ENCODE peak calls at places on chromosomes 13 and 19, in nine cellular contexts. One of them, this sample, is unnamed.

GRCh38 chr13:85093808-85094207 is 705.4 kb downstream of the SLITRK6 start:
- DNase-seq in breast epithelium: no peak
- DNase-seq in fibroblast of lung: peak; percentile 6
- DNase-seq in tibial nerve: peak; percentile 19
- DNase-seq in left lung: no peak
- DNase-seq in esophagus muscularis mucosa: no peak
- DNase-seq in tibial artery: no peak
- DNase-seq in endodermal cell: peak; percentile 44
- DNase-seq in ovary: peak; percentile 32
- DNase-seq in this sample: no peak

GRCh38 chr13:43749503-43749902 is 37.3 kb downstream of the ENOX1 start:
- DNase-seq in breast epithelium: no peak
- DNase-seq in fibroblast of lung: no peak
- DNase-seq in tibial nerve: no peak
- DNase-seq in left lung: no peak
- DNase-seq in esophagus muscularis mucosa: no peak
- DNase-seq in tibial artery: no peak
- DNase-seq in endodermal cell: no peak
- DNase-seq in ovary: no peak
- DNase-seq in this sample: no peak

GRCh38 chr19:32186542-32187330 is 158.7 kb upstream of the ZNF507 start:
- DNase-seq in breast epithelium: no peak
- DNase-seq in fibroblast of lung: no peak
- DNase-seq in tibial nerve: no peak
- DNase-seq in left lung: no peak
- DNase-seq in esophagus muscularis mucosa: no peak
- DNase-seq in tibial artery: no peak
- DNase-seq in endodermal cell: no peak
- DNase-seq in ovary: no peak
- DNase-seq in this sample: no peak

GRCh38 chr13:97574926-97575325 is 141.0 kb downstream of the RAP2A start:
- DNase-seq in breast epithelium: no peak
- DNase-seq in fibroblast of lung: peak; percentile 65
- DNase-seq in tibial nerve: no peak
- DNase-seq in left lung: no peak
- DNase-seq in esophagus muscularis mucosa: no peak
- DNase-seq in tibial artery: no peak
- DNase-seq in endodermal cell: peak; percentile 86
- DNase-seq in ovary: no peak
- DNase-seq in this sample: no peak

GRCh38 chr13:66657165-66657895 is 572.8 kb downstream of the PCDH9 start:
- DNase-seq in breast epithelium: peak; percentile 90
- DNase-seq in fibroblast of lung: peak; percentile 88
- DNase-seq in tibial nerve: no peak
- DNase-seq in left lung: peak; percentile 4
- DNase-seq in esophagus muscularis mucosa: no peak
- DNase-seq in tibial artery: peak; percentile 25
- DNase-seq in endodermal cell: no peak
- DNase-seq in ovary: peak; percentile 50
- DNase-seq in this sample: peak; percentile 53

GRCh38 chr13:98103942-98104880 is 38.7 kb upstream of the FARP1 start:
- DNase-seq in breast epithelium: no peak
- DNase-seq in fibroblast of lung: peak; percentile 23
- DNase-seq in tibial nerve: no peak
- DNase-seq in left lung: no peak
- DNase-seq in esophagus muscularis mucosa: no peak
- DNase-seq in tibial artery: no peak
- DNase-seq in endodermal cell: no peak
- DNase-seq in ovary: no peak
- DNase-seq in this sample: no peak

GRCh38 chr13:73025212-73026012 is 33.4 kb upstream of the KLF5 start:
- DNase-seq in breast epithelium: no peak
- DNase-seq in fibroblast of lung: no peak
- DNase-seq in tibial nerve: no peak
- DNase-seq in left lung: no peak
- DNase-seq in esophagus muscularis mucosa: no peak
- DNase-seq in tibial artery: no peak
- DNase-seq in endodermal cell: no peak
- DNase-seq in ovary: no peak
- DNase-seq in this sample: no peak

GRCh38 chr13:27607125-27607524 is 13.2 kb downstream of the LNX2 start:
- DNase-seq in breast epithelium: no peak
- DNase-seq in fibroblast of lung: peak; percentile 90
- DNase-seq in tibial nerve: no peak
- DNase-seq in left lung: no peak
- DNase-seq in esophagus muscularis mucosa: no peak
- DNase-seq in tibial artery: no peak
- DNase-seq in endodermal cell: no peak
- DNase-seq in ovary: no peak
- DNase-seq in this sample: no peak

GRCh38 chr19:46783670-46784069 is 4.7 kb downstream of the SLC1A5 start:
- DNase-seq in breast epithelium: no peak
- DNase-seq in fibroblast of lung: no peak
- DNase-seq in tibial nerve: no peak
- DNase-seq in left lung: no peak
- DNase-seq in esophagus muscularis mucosa: no peak
- DNase-seq in tibial artery: no peak
- DNase-seq in endodermal cell: no peak
- DNase-seq in ovary: no peak
- DNase-seq in this sample: no peak

GRCh38 chr19:2140193-2140545 is 11.2 kb downstream of the AP3D1 start:
- DNase-seq in breast epithelium: no peak
- DNase-seq in fibroblast of lung: no peak
- DNase-seq in tibial nerve: no peak
- DNase-seq in left lung: no peak
- DNase-seq in esophagus muscularis mucosa: no peak
- DNase-seq in tibial artery: no peak
- DNase-seq in endodermal cell: no peak
- DNase-seq in ovary: no peak
- DNase-seq in this sample: no peak

GRCh38 chr19:30664358-30665058 is 292.3 kb downstream of the ZNF536 start:
- DNase-seq in breast epithelium: no peak
- DNase-seq in fibroblast of lung: peak; percentile 24
- DNase-seq in tibial nerve: no peak
- DNase-seq in left lung: no peak
- DNase-seq in esophagus muscularis mucosa: no peak
- DNase-seq in tibial artery: no peak
- DNase-seq in endodermal cell: peak; percentile 69
- DNase-seq in ovary: no peak
- DNase-seq in this sample: no peak

GRCh38 chr19:45094158-45094557 is 1.2 kb downstream of the PPP1R37 start:
- DNase-seq in breast epithelium: no peak
- DNase-seq in fibroblast of lung: no peak
- DNase-seq in tibial nerve: no peak
- DNase-seq in left lung: no peak
- DNase-seq in esophagus muscularis mucosa: no peak
- DNase-seq in tibial artery: no peak
- DNase-seq in endodermal cell: peak; percentile 36
- DNase-seq in ovary: no peak
- DNase-seq in this sample: no peak

GRCh38 chr19:42293539-42293938 is 8.4 kb upstream of the PRR19 start:
- DNase-seq in breast epithelium: no peak
- DNase-seq in fibroblast of lung: no peak
- DNase-seq in tibial nerve: no peak
- DNase-seq in left lung: no peak
- DNase-seq in esophagus muscularis mucosa: no peak
- DNase-seq in tibial artery: no peak
- DNase-seq in endodermal cell: peak; percentile 71
- DNase-seq in ovary: no peak
- DNase-seq in this sample: no peak
- TF ChIP-seq CTCF in breast epithelium: no peak
- TF ChIP-seq CTCF in fibroblast of lung: no peak
- TF ChIP-seq CTCF in tibial nerve: no peak
- TF ChIP-seq CTCF in left lung: no peak
- TF ChIP-seq CTCF in esophagus muscularis mucosa: no peak
- TF ChIP-seq CTCF in tibial artery: no peak
- TF ChIP-seq CTCF in endodermal cell: peak; percentile 57
- TF ChIP-seq CTCF in ovary: no peak
- TF ChIP-seq CTCF in this sample: no peak

DNA sequence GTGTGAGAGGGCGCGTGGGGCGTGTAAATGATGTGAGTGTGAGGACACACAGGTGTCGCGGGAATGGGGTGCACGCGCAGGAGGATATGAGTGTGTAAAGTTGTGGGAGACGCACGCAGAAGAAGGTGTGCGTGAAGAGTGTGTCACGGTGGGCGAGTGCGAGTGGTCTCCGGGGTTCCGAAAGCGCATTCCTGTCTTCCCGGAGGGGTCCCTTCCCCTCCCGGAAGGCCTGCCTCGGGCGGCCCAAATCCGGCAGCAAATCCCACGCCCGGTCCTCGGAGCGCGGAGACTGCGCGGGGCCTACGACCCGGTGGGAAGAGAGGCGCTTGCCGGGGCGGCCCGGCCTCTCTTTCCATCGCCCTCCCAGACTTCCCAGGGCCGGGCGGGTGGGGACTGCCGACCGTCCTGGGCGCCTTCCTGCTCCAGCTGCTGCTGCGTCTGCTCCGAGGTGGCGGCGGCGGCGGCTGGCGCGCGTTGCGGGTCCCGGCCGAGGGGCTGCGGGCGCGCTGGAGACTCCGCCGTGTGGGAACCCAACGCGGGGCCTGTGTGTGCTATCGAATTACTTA is 2.1 kb downstream of the ZIC5 start:
- DNase-seq in breast epithelium: no peak
- DNase-seq in fibroblast of lung: no peak
- DNase-seq in tibial nerve: no peak
- DNase-seq in left lung: peak; percentile 55
- DNase-seq in esophagus muscularis mucosa: no peak
- DNase-seq in tibial artery: no peak
- DNase-seq in endodermal cell: no peak
- DNase-seq in ovary: no peak
- DNase-seq in this sample: no peak
- H3K4me3 ChIP-seq in breast epithelium: peak overlapping the region; percentile 39
- H3K4me3 ChIP-seq in fibroblast of lung: no peak overlapping the region
- H3K4me3 ChIP-seq in tibial nerve: no peak overlapping the region
- H3K4me3 ChIP-seq in left lung: no peak overlapping the region
- H3K4me3 ChIP-seq in esophagus muscularis mucosa: peak overlapping the region; percentile 24
- H3K4me3 ChIP-seq in tibial artery: peak overlapping the region; percentile 32
- H3K4me3 ChIP-seq in endodermal cell: peak overlapping the region; percentile 97
- H3K4me3 ChIP-seq in ovary: no peak overlapping the region
- H3K4me3 ChIP-seq in this sample: peak overlapping the region; percentile 22

DNA sequence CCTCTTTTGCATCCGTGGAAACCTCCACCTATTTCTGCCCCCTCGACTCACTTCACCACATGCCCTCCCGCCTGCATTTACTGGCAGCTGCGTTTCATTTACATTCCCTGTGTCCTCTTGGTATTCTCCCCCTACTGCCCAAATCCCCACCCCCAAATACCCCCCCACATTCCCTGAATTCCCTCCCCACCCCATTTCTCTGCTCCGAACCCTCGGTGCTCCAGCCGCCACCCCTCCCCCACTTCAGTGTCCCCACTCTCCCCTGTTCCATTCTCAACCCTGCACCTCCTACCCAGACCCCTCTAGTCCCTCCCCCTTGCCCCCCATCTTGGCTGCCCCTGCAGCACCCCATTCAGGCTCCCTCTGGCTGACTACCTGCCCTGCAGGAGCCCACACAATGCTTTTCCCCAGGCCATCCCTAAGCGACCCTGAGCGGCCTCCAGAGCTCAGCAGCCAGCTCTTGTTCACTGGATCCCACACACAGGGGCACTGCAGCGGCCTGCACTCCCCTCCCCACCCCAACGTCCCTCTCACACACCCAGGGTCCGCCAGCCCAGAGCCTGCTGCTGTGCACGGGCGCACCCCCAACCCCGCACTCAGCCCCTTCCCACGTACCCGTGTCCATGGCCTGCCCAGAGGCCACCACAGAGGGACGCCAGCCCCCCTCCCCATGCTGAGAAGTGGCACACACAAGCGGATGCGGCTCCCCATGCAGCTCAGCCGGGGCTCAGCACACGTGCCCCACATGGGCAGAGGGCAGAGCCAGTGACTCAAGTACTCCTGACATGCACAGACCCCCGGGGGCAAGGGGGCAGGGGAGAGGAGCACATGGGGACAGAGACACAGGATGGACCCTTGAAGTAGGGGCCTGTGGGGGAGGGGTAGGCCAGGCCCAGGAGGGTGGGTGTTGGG is 26.3 kb downstream of the SHANK1 start:
- DNase-seq in breast epithelium: no peak
- DNase-seq in fibroblast of lung: no peak
- DNase-seq in tibial nerve: no peak
- DNase-seq in left lung: no peak
- DNase-seq in esophagus muscularis mucosa: no peak
- DNase-seq in tibial artery: no peak
- DNase-seq in endodermal cell: no peak
- DNase-seq in ovary: no peak
- DNase-seq in this sample: no peak
- H3K27me3 ChIP-seq in breast epithelium: peaks cover 11% of the 10 kb centered on the region
- H3K27me3 ChIP-seq in fibroblast of lung: peaks cover 4% of the 10 kb centered on the region
- H3K27me3 ChIP-seq in tibial nerve: peaks cover 61% of the 10 kb centered on the region
- H3K27me3 ChIP-seq in left lung: peaks cover 98% of the 10 kb centered on the region
- H3K27me3 ChIP-seq in esophagus muscularis mucosa: no peaks in the 10 kb centered on the region
- H3K27me3 ChIP-seq in tibial artery: no peaks in the 10 kb centered on the region
- H3K27me3 ChIP-seq in endodermal cell: peaks cover 79% of the 10 kb centered on the region
- H3K27me3 ChIP-seq in ovary: no peaks in the 10 kb centered on the region
- H3K27me3 ChIP-seq in this sample: peaks cover 60% of the 10 kb centered on the region

GRCh38 chr13:71871844-71872243 is 4.8 kb upstream of the DACH1 start:
- DNase-seq in breast epithelium: no peak
- DNase-seq in fibroblast of lung: no peak
- DNase-seq in tibial nerve: no peak
- DNase-seq in left lung: no peak
- DNase-seq in esophagus muscularis mucosa: no peak
- DNase-seq in tibial artery: no peak
- DNase-seq in endodermal cell: no peak
- DNase-seq in ovary: no peak
- DNase-seq in this sample: no peak

GRCh38 chr13:71869274-71869673 is 2.3 kb upstream of the DACH1 start:
- DNase-seq in breast epithelium: no peak
- DNase-seq in fibroblast of lung: no peak
- DNase-seq in tibial nerve: no peak
- DNase-seq in left lung: no peak
- DNase-seq in esophagus muscularis mucosa: no peak
- DNase-seq in tibial artery: no peak
- DNase-seq in endodermal cell: no peak
- DNase-seq in ovary: no peak
- DNase-seq in this sample: no peak

GRCh38 chr13:71867101-71867814 is at the start of gene DACH1:
- DNase-seq in breast epithelium: peak; percentile 59
- DNase-seq in fibroblast of lung: peak; percentile 83
- DNase-seq in tibial nerve: no peak
- DNase-seq in left lung: peak; percentile 63
- DNase-seq in esophagus muscularis mucosa: no peak
- DNase-seq in tibial artery: peak; percentile 19
- DNase-seq in endodermal cell: peak; percentile 80
- DNase-seq in ovary: peak; percentile 36
- DNase-seq in this sample: peak; percentile 49

GRCh38 chr13:71871180-71871754 is 4.3 kb upstream of the DACH1 start:
- DNase-seq in breast epithelium: no peak
- DNase-seq in fibroblast of lung: no peak
- DNase-seq in tibial nerve: no peak
- DNase-seq in left lung: no peak
- DNase-seq in esophagus muscularis mucosa: no peak
- DNase-seq in tibial artery: no peak
- DNase-seq in endodermal cell: no peak
- DNase-seq in ovary: no peak
- DNase-seq in this sample: no peak

DNA sequence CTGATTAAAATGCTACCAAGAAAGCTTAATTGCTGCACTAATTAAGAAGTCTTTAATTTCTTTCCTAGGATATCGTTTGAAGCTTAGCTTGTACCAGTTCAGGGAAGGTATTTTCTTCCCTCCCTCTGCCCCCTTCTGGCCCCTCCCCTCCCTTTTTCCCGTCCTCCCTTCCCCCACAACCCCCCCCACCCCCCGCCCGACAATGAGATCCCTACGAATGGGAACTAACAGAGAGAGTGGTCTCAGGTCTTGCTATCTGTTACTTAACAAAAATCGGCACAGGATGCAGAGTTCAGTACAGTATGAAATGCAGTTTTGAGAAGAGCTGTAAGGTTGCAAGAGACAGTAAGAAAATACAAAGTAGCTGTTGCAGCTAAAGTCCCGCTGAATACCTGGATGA is 3.0 kb upstream of the DACH1 start:
- DNase-seq in breast epithelium: no peak
- DNase-seq in fibroblast of lung: no peak
- DNase-seq in tibial nerve: no peak
- DNase-seq in left lung: no peak
- DNase-seq in esophagus muscularis mucosa: no peak
- DNase-seq in tibial artery: no peak
- DNase-seq in endodermal cell: peak; percentile 62
- DNase-seq in ovary: no peak
- DNase-seq in this sample: no peak
- TF ChIP-seq CTCF in breast epithelium: no peak
- TF ChIP-seq CTCF in fibroblast of lung: no peak
- TF ChIP-seq CTCF in tibial nerve: no peak
- TF ChIP-seq CTCF in left lung: no peak
- TF ChIP-seq CTCF in esophagus muscularis mucosa: no peak
- TF ChIP-seq CTCF in tibial artery: no peak
- TF ChIP-seq CTCF in endodermal cell: no peak
- TF ChIP-seq CTCF in ovary: no peak
- TF ChIP-seq CTCF in this sample: no peak

This sample was measured in lower lobe of right lung.